ENCODE peak calls at places on chromosomes 13 and 19, in five cellular contexts. T is mammary epithelial cell, V is PC-3, W is Karpas-422, H is IMR-90. N is an unnamed sample. For H3K4me1, the result is how much of the 10 kb centered on the place peaks cover.

GRCh38 chr13:23321534-23322241 is 111.8 kb downstream of the SACS start:
- DNase-seq in T (peak), V (peak), W (peak), H (peak), N (peak)

GRCh38 chr19:39377373-39378362 is 13.2 kb downstream of the PAF1 start:
- DNase-seq in T (no peak), V (no peak), W (no peak), H (no peak), N (no peak)

GRCh38 chr19:28977826-28978225 is 235.1 kb downstream of the UQCRFS1 start:
- DNase-seq in T (no peak), V (no peak), W (no peak), H (no peak), N (no peak)

GRCh38 chr13:40565282-40566148 is 100.9 kb downstream of the FOXO1 start:
- DNase-seq in T (no peak), V (no peak), W (no peak), H (no peak), N (no peak)

GRCh38 chr13:26571518-26571917 is 14.0 kb downstream of the WASF3 start:
- DNase-seq in T (no peak), V (no peak), W (no peak), H (no peak), N (no peak)

GRCh38 chr19:30083125-30083681 is 141.2 kb downstream of the URI1 start:
- DNase-seq in T (no peak), V (no peak), W (no peak), H (no peak), N (no peak)

GRCh38 chr13:36313047-36313969 is 15.7 kb upstream of the CCDC169 start:
- DNase-seq in T (no peak), V (peak), W (no peak), H (peak), N (no peak)

GRCh38 chr13:74867460-74867859 is 614.5 kb downstream of the TBC1D4 start:
- DNase-seq in T (peak), V (peak), W (no peak), H (no peak), N (no peak)

GRCh38 chr13:26502826-26503225 is 54.7 kb upstream of the WASF3 start:
- DNase-seq in T (peak), V (peak), W (no peak), H (peak), N (no peak)

GRCh38 chr13:44388427-44388826 is 14.8 kb downstream of the SERP2 start:
- DNase-seq in T (no peak), V (no peak), W (no peak), H (no peak), N (no peak)

GRCh38 chr19:6067975-6068374 is 42.3 kb downstream of the RFX2 start:
- DNase-seq in T (no peak), V (no peak), W (no peak), H (no peak), N (no peak)

GRCh38 chr19:47099576-47100050 is 14.0 kb downstream of the ZC3H4 start:
- DNase-seq in T (no peak), V (no peak), W (no peak), H (no peak), N (no peak)

GRCh38 chr19:38554676-38555141 is 63.0 kb downstream of the MAP4K1 start:
- DNase-seq in T (no peak), V (no peak), W (peak), H (no peak), N (no peak)

GRCh38 chr19:28358604-28359003 is 854.3 kb downstream of the UQCRFS1 start:
- DNase-seq in T (no peak), V (no peak), W (no peak), H (no peak), N (no peak)

GRCh38 chr19:17757125-17757524 is 5.8 kb downstream of the FCHO1 start:
- DNase-seq in T (peak), V (peak), W (no peak), H (peak), N (no peak)

GRCh38 chr19:925087-925911 is 536 bp upstream of the ARID3A start:
- DNase-seq in T (peak), V (peak), W (peak), H (peak), N (peak)

GRCh38 chr19:55712804-55713631 is 25.2 kb downstream of the NLRP9 start:
- DNase-seq in T (no peak), V (no peak), W (no peak), H (no peak), N (no peak)

GRCh38 chr19:52910648-52911047 is 12.6 kb downstream of the ZNF888 start:
- DNase-seq in T (no peak), V (no peak), W (no peak), H (no peak), N (no peak)

GRCh38 chr19:51027126-51027806 is 850 bp upstream of the KLK11 start:
- DNase-seq in T (no peak), V (no peak), W (no peak), H (no peak), N (no peak)

GRCh38 chr13:110275931-110276552 is 30.9 kb downstream of the COL4A1 start:
- DNase-seq in T (no peak), V (no peak), W (no peak), H (no peak), N (no peak)

GRCh38 chr13:79385694-79386093 is 20.4 kb downstream of the RBM26 start:
- DNase-seq in T (peak), V (peak), W (no peak), H (no peak), N (peak)

GRCh38 chr19:4456566-4456842 is 1.1 kb downstream of the UBXN6 start:
- DNase-seq in T (peak), V (peak), W (peak), H (peak), N (no peak)

GRCh38 chr19:16033136-16033530 is 43.2 kb upstream of the TPM4 start:
- DNase-seq in T (no peak), V (no peak), W (no peak), H (no peak), N (no peak)

GRCh38 chr19:35352177-35352447 is 4.4 kb downstream of the FFAR1 start:
- DNase-seq in T (no peak), V (no peak), W (no peak), H (no peak), N (no peak)

GRCh38 chr19:27792576-27793127 is 1420.3 kb downstream of the UQCRFS1 start:
- DNase-seq in T (no peak), V (no peak), W (no peak), H (no peak), N (no peak)

GRCh38 chr13:25453966-25454365 is 82.2 kb downstream of the ATP8A2 start:
- DNase-seq in T (no peak), V (no peak), W (no peak), H (no peak), N (no peak)

GRCh38 chr19:38993271-38993670 is 17.7 kb upstream of the FBXO17 start:
- DNase-seq in T (peak), V (peak), W (no peak), H (peak), N (no peak)

GRCh38 chr13:49561064-49561410 is 24.3 kb downstream of the RCBTB1 start:
- DNase-seq in T (no peak), V (no peak), W (no peak), H (no peak), N (no peak)

GRCh38 chr19:35545855-35546381 is 492 bp downstream of the TMEM147 start:
- DNase-seq in T (peak), V (peak), W (peak), H (no peak), N (peak)

GRCh38 chr13:25862156-25862555 is 189.7 kb downstream of the SHISA2 start:
- DNase-seq in T (no peak), V (peak), W (no peak), H (no peak), N (no peak)

GRCh38 chr19:39127812-39128510 is 2.4 kb downstream of the PAK4 start:
- DNase-seq in T (no peak), V (no peak), W (no peak), H (no peak), N (no peak)

GRCh38 chr19:9934132-9934950 is 2.0 kb downstream of the OLFM2 start:
- DNase-seq in T (peak), V (peak), W (peak), H (peak), N (peak)

GRCh38 chr19:34733826-34734600 is at the start of gene ZNF181:
- DNase-seq in T (peak), V (peak), W (peak), H (peak), N (peak)

GRCh38 chr19:6211632-6212402 is 68.0 kb downstream of the MLLT1 start:
- DNase-seq in T (no peak), V (no peak), W (no peak), H (no peak), N (no peak)

GRCh38 chr13:99968521-99969367 is 2.8 kb downstream of the ZIC5 start:
- DNase-seq in T (no peak), V (no peak), W (no peak), H (no peak), N (no peak)

GRCh38 chr19:49132974-49133609 is 13.7 kb downstream of the PPFIA3 start:
- DNase-seq in T (no peak), V (no peak), W (no peak), H (no peak), N (no peak)

GRCh38 chr19:33492090-33492489 is 29.5 kb downstream of the PEPD start:
- DNase-seq in T (no peak), V (no peak), W (no peak), H (no peak), N (no peak)

GRCh38 chr19:8335343-8336071 is 7.6 kb downstream of the KANK3 start:
- DNase-seq in T (no peak), V (no peak), W (peak), H (no peak), N (no peak)

GRCh38 chr13:25920277-25920676 is 131.5 kb downstream of the SHISA2 start:
- DNase-seq in T (no peak), V (no peak), W (no peak), H (no peak), N (no peak)

GRCh38 chr13:32666990-32667571 is 80.8 kb downstream of the PDS5B start:
- DNase-seq in T (no peak), V (no peak), W (no peak), H (no peak), N (no peak)
- H3K4me1 ChIP-seq in T (under half), V (under half), W (under half), H (under half), N (under half)

GRCh38 chr13:39036212-39036611 is 1.7 kb downstream of the PROSER1 start:
- DNase-seq in T (peak), V (peak), W (peak), H (peak), N (peak)
- H2AFZ ChIP-seq in T (peak), V (no peak), W (no peak), H (no peak), N (no peak)

DNA sequence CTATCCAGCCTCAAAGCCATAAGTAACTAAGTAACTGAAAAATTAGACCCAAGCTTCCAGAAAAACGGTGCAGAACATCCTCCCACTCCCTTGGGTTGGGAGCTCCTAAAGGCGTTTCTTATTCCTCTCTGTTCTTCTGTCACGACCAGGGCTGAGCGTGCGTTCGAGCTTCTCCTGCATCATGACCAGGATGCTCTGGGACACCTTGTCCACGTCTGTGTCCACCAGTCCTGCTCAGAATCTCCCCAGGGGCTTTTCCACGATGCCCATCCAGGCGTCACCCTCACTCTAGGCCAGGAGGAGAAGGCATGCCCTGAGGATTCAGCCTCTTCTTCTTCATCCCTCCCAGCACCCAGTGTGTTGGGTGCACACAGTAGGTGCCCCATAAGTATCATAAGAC is 37.8 kb upstream of the GAS6 start:
- DNase-seq in T (no peak), V (no peak), W (no peak), H (no peak), N (peak)
- H3K27ac ChIP-seq in T (no peak), V (no peak), W (no peak), H (peak), N (no peak)

GRCh38 chr19:2547721-2548120 is 71.8 kb downstream of the GADD45B start:
- DNase-seq in T (no peak), V (no peak), W (no peak), H (no peak), N (no peak)
- H3K4me1 ChIP-seq in T (under half), V (under half), W (under half), H (under half), N (under half)

DNA sequence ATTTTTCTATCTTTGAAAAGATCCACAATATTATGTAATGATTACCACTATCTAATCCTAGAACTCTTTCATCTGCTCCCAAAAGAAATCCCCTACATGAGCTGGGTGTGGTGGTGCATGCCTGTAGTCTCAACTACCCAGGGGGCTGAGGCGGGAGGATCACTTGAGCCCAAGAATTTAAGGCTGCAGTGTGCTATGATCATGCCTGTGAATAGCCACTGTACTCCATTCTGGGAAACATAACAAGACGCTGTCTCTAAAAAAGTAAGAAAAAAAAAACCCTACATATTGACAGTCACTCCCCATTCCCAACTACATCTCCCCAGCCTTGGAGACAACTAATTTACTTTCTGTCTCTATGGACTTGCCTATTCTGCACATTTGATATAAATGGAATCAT is 1.1 kb upstream of the ZNF226 start:
- DNase-seq in T (no peak), V (no peak), W (no peak), H (no peak), N (no peak)
- H2AFZ ChIP-seq in T (no peak), V (no peak), W (no peak), H (no peak), N (no peak)

DNA sequence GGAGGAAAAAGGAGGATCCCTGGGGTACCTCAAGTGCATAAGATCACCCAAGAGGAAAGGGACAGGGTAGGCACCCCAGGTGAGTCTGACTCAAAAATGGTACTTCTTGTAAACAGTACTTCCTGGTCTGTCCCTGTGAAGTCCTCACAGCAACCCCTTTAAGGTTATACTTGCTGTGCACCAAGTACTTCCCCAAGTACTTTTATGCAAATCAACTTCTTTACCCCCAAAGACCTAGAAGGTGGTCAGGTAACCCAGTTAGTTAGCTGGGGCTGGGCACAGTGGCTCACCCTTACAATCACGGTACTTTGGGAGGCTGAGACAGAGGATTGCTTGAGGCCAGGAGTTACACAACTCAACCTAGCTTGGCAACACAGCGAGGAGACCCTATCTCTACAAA is 2.5 kb downstream of the CALR start:
- DNase-seq in T (no peak), V (no peak), W (peak), H (no peak), N (no peak)
- H3K27ac ChIP-seq in T (peak), V (no peak), W (peak), H (no peak), N (peak)

DNA sequence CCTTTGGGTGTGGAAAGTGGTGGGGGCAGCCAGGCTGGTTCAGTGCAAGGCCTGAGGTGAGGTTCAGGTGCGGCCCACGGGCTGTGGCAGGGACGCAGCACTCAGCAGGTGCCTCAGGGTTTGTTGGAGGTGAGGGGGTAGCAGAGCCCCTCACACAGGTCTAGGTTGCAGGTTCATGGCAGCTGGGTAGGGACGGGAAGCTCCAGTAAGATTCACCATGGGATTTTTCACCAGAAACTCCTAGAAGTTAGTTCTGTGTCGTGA is 14.0 kb downstream of the MCF2L start:
- DNase-seq in T (no peak), V (no peak), W (no peak), H (no peak), N (no peak)
- H3K4me1 ChIP-seq in T (under half), V (under half), W (under half), H (under half), N (under half)

GRCh38 chr13:108213946-108214345 is 1.4 kb downstream of the LIG4 start:
- DNase-seq in T (peak), V (peak), W (no peak), H (peak), N (no peak)
- H2AFZ ChIP-seq in T (peak), V (peak), W (no peak), H (no peak), N (no peak)

DNA sequence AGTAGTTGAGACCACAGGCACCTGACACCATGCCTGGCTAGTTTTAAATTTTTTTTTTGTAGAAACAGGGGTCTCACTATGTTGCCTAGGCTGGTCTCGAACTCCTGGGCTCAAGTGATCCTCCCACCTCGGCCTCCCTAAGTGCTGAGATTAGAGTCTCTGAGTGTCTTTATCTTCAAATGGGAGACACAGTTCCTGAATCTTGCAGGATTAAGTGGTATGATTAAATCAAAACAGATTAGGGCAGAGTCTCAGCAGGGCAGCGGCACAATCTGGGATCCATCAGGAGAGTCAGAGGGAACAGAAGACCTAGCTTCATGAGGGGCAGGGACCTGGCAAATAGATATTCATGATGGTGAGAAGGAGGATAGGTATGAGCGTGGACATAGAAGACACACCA is 953 bp downstream of the RLN3 start:
- DNase-seq in T (no peak), V (no peak), W (no peak), H (no peak), N (no peak)
- H3K27ac ChIP-seq in T (no peak), V (no peak), W (no peak), H (no peak), N (no peak)

N was measured in MM.1S.